ENCODE peak calls at places on chromosome 13, in ten cellular contexts. Q is heart left ventricle; M is uterus; D is fibroblast of lung; W is effector memory CD4-positive, alpha-beta T cell; I is endodermal cell; Y is CD8-positive, alpha-beta T cell; P is osteoblast; N is brain microvascular endothelial cell; C is heart right ventricle. F is an unnamed sample.

GRCh38 chr13:61880576-61881283 is 465.1 kb upstream of the PCDH20 start:
- DNase-seq in Q (no peak), M (no peak), D (peak), W (no peak), I (peak), Y (no peak), P (no peak), N (no peak), C (no peak), F (no peak)

GRCh38 chr13:36142735-36143134 is 11.6 kb upstream of the DCLK1 start:
- DNase-seq in Q (no peak), M (no peak), D (no peak), W (no peak), I (no peak), Y (no peak), P (no peak), N (no peak), C (no peak), F (no peak)

GRCh38 chr13:101303512-101303911 is 112.8 kb downstream of the NALCN start:
- DNase-seq in Q (no peak), M (no peak), D (no peak), W (no peak), I (no peak), Y (no peak), P (no peak), N (no peak), C (no peak), F (no peak)

GRCh38 chr13:21060063-21060826 is 1.1 kb downstream of the LATS2 start:
- DNase-seq in Q (peak), M (peak), D (no peak), W (no peak), I (peak), Y (peak), P (peak), N (no peak), C (peak), F (no peak)

GRCh38 chr13:64073203-64073602 is 2657.6 kb upstream of the PCDH20 start:
- DNase-seq in Q (no peak), M (no peak), D (no peak), W (no peak), I (no peak), Y (no peak), P (no peak), N (no peak), C (no peak), F (no peak)

GRCh38 chr13:30587231-30587630 is 30.5 kb upstream of the USPL1 start:
- DNase-seq in Q (no peak), M (no peak), D (no peak), W (no peak), I (no peak), Y (no peak), P (no peak), N (no peak), C (no peak), F (no peak)

GRCh38 chr13:94014461-94014860 is 465.0 kb downstream of the DCT start:
- DNase-seq in Q (no peak), M (no peak), D (no peak), W (no peak), I (no peak), Y (no peak), P (no peak), N (no peak), C (no peak), F (no peak)

GRCh38 chr13:51112771-51113170 is 1.7 kb upstream of the C13orf42 start:
- DNase-seq in Q (no peak), M (no peak), D (no peak), W (no peak), I (peak), Y (no peak), P (no peak), N (no peak), C (no peak), F (no peak)

GRCh38 chr13:105464249-105464648 is 1071.2 kb downstream of the EFNB2 start:
- DNase-seq in Q (no peak), M (no peak), D (no peak), W (no peak), I (no peak), Y (no peak), P (no peak), N (peak), C (no peak), F (no peak)

GRCh38 chr13:23289917-23290357 is 109.2 kb downstream of the SGCG start:
- DNase-seq in Q (peak), M (no peak), D (peak), W (no peak), I (no peak), Y (no peak), P (peak), N (peak), C (peak), F (no peak)

GRCh38 chr13:21458457-21458815 is 667 bp downstream of the ZDHHC20 start:
- DNase-seq in Q (peak), M (peak), D (no peak), W (peak), I (peak), Y (peak), P (no peak), N (no peak), C (peak), F (no peak)

GRCh38 chr13:44412341-44412935 is 38.8 kb downstream of the SERP2 start:
- DNase-seq in Q (no peak), M (no peak), D (no peak), W (no peak), I (no peak), Y (no peak), P (peak), N (no peak), C (no peak), F (no peak)

GRCh38 chr13:26923824-26924605 is 163.4 kb upstream of the GPR12 start:
- DNase-seq in Q (peak), M (no peak), D (peak), W (no peak), I (peak), Y (no peak), P (no peak), N (peak), C (peak), F (no peak)

GRCh38 chr13:43529796-43530195 is 257.0 kb downstream of the ENOX1 start:
- DNase-seq in Q (no peak), M (no peak), D (no peak), W (no peak), I (no peak), Y (no peak), P (no peak), N (no peak), C (no peak), F (no peak)

GRCh38 chr13:41864658-41865057 is 96.3 kb downstream of the VWA8 start:
- DNase-seq in Q (no peak), M (no peak), D (peak), W (no peak), I (no peak), Y (no peak), P (no peak), N (no peak), C (no peak), F (no peak)
- H3K4me3 ChIP-seq in Q (no peak), M (no peak), D (no peak), W (no peak), I (no peak), Y (no peak), P (no peak), N (no peak), C (no peak), F (no peak)

GRCh38 chr13:46675016-46675415 is 121.9 kb downstream of the ESD start:
- DNase-seq in Q (no peak), M (no peak), D (peak), W (no peak), I (no peak), Y (no peak), P (no peak), N (no peak), C (no peak), F (no peak)

GRCh38 chr13:46676378-46676725 is 120.6 kb downstream of the ESD start:
- DNase-seq in Q (no peak), M (no peak), D (no peak), W (no peak), I (no peak), Y (no peak), P (peak), N (no peak), C (no peak), F (no peak)

GRCh38 chr13:46683879-46684278 is 113.1 kb downstream of the ESD start:
- DNase-seq in Q (no peak), M (no peak), D (peak), W (no peak), I (no peak), Y (no peak), P (no peak), N (no peak), C (no peak), F (no peak)

GRCh38 chr13:46682015-46682414 is 114.9 kb downstream of the ESD start:
- DNase-seq in Q (no peak), M (no peak), D (no peak), W (no peak), I (no peak), Y (no peak), P (peak), N (no peak), C (no peak), F (no peak)

GRCh38 chr13:46679369-46680180 is 117.4 kb downstream of the ESD start:
- DNase-seq in Q (peak), M (peak), D (peak), W (no peak), I (no peak), Y (peak), P (peak), N (peak), C (peak), F (no peak)
- H3K27ac ChIP-seq in Q (no peak), M (peak), D (peak), W (no peak), I (no peak), Y (peak), P (peak), N (peak), C (peak), F (peak)

GRCh38 chr13:102800145-102801041 is 1.5 kb downstream of the BIVM start:
- DNase-seq in Q (peak), M (peak), D (peak), W (peak), I (peak), Y (peak), P (peak), N (peak), C (peak), F (peak)
- H3K4me3 ChIP-seq in Q (peak), M (peak), D (peak), W (peak), I (peak), Y (peak), P (peak), N (peak), C (peak), F (peak)

GRCh38 chr13:32989331-32989730 is 26.9 kb upstream of the KL start:
- DNase-seq in Q (no peak), M (no peak), D (no peak), W (no peak), I (no peak), Y (no peak), P (no peak), N (no peak), C (no peak), F (no peak)
- H3K27ac ChIP-seq in Q (no peak), M (no peak), D (no peak), W (no peak), I (no peak), Y (no peak), P (no peak), N (no peak), C (no peak), F (no peak)

F was measured in coronary artery.